ENCODE peak calls at places on chromosomes 1 and 21, in six cellular contexts. B, P, A, F, Q and T are unnamed samples.

GRCh38 chr1:19072285-19072981 is 116.0 kb upstream of the IFFO2 start:
- DNase-seq in A (no peak), B (no peak), Q (no peak), F (no peak), P (no peak), T (no peak)

GRCh38 chr1:62433861-62434611 is 2.8 kb upstream of the USP1 start:
- DNase-seq in A (no peak), F (no peak), P (no peak), Q (peak; percentile 32), B (peak; percentile 33), T (peak; percentile 5)

GRCh38 chr1:198959032-198959431 is 320.2 kb downstream of the PTPRC start:
- DNase-seq in A (no peak), B (no peak), F (no peak), P (no peak), Q (no peak), T (no peak)

GRCh38 chr1:50851466-50851865 is 108.6 kb downstream of the FAF1 start:
- DNase-seq in F (no peak), B (no peak), Q (no peak), P (no peak), A (no peak), T (no peak)

GRCh38 chr1:77313491-77313890 is 31.7 kb downstream of the AK5 start:
- DNase-seq in A (no peak), F (peak; percentile 29), Q (peak; percentile 24), P (no peak), B (peak; percentile 72), T (peak; percentile 23)

GRCh38 chr1:19488136-19488535 is 2.8 kb upstream of the CAPZB start:
- DNase-seq in A (no peak), P (no peak), B (no peak), Q (no peak), F (peak; percentile 60), T (no peak)

GRCh38 chr21:16085436-16085835 is 355.7 kb downstream of the USP25 start:
- DNase-seq in F (no peak), A (no peak), Q (no peak), B (no peak), P (peak; percentile 24), T (peak; percentile 23)

GRCh38 chr1:212034516-212035122 is 738 bp downstream of the INTS7 start:
- DNase-seq in P (no peak), Q (no peak), A (no peak), B (no peak), F (no peak), T (no peak)

GRCh38 chr1:229753764-229754553 is 127.9 kb downstream of the URB2 start:
- DNase-seq in F (no peak), Q (no peak), P (no peak), A (no peak), B (no peak), T (no peak)